ENCODE peak calls at places on chromosomes 5 and 9, in seven cellular contexts. One of them, this sample, is unnamed.

GRCh38 chr9:126461608-126462007 is 135.0 kb downstream of the MVB12B start:
- DNase-seq in sciatic nerve: no peak
- DNase-seq in NAMALWA: no peak
- DNase-seq in stimulated activated CD4-positive, alpha-beta T cell treated with anti-CD3 and anti-CD28 coated beads, Interleukin-15, amount 100 ng/mL, for 24 hours: no peak
- DNase-seq in brain microvascular endothelial cell: no peak
- DNase-seq in hepatic stellate cell: no peak
- DNase-seq in T follicular helper cell: no peak
- DNase-seq in this sample: no peak

GRCh38 chr9:33906769-33907168 is 89.8 kb downstream of the UBE2R2 start:
- DNase-seq in brain microvascular endothelial cell: no peak
- DNase-seq in hepatic stellate cell: no peak
- DNase-seq in stimulated activated CD4-positive, alpha-beta T cell treated with anti-CD3 and anti-CD28 coated beads, Interleukin-15, amount 100 ng/mL, for 24 hours: no peak
- DNase-seq in T follicular helper cell: no peak
- DNase-seq in NAMALWA: no peak
- DNase-seq in sciatic nerve: no peak
- DNase-seq in this sample: no peak

GRCh38 chr5:36158144-36158543 is 6.2 kb downstream of the SKP2 start:
- DNase-seq in T follicular helper cell: no peak
- DNase-seq in sciatic nerve: no peak
- DNase-seq in stimulated activated CD4-positive, alpha-beta T cell treated with anti-CD3 and anti-CD28 coated beads, Interleukin-15, amount 100 ng/mL, for 24 hours: no peak
- DNase-seq in NAMALWA: no peak
- DNase-seq in hepatic stellate cell: no peak
- DNase-seq in brain microvascular endothelial cell: no peak
- DNase-seq in this sample: no peak

GRCh38 chr9:89375181-89375760 is 57.0 kb downstream of the SECISBP2 start:
- DNase-seq in stimulated activated CD4-positive, alpha-beta T cell treated with anti-CD3 and anti-CD28 coated beads, Interleukin-15, amount 100 ng/mL, for 24 hours: no peak
- DNase-seq in sciatic nerve: no peak
- DNase-seq in T follicular helper cell: no peak
- DNase-seq in NAMALWA: peak; percentile 45
- DNase-seq in brain microvascular endothelial cell: peak; percentile 2
- DNase-seq in hepatic stellate cell: no peak
- DNase-seq in this sample: peak; percentile 78

GRCh38 chr5:78908173-78908901 is 76.8 kb downstream of the ARSB start:
- DNase-seq in brain microvascular endothelial cell: peak; percentile 55
- DNase-seq in sciatic nerve: peak; percentile 63
- DNase-seq in hepatic stellate cell: peak; percentile 42
- DNase-seq in T follicular helper cell: no peak
- DNase-seq in stimulated activated CD4-positive, alpha-beta T cell treated with anti-CD3 and anti-CD28 coated beads, Interleukin-15, amount 100 ng/mL, for 24 hours: no peak
- DNase-seq in NAMALWA: no peak
- DNase-seq in this sample: peak; percentile 88

GRCh38 chr9:20786807-20787206 is 102.7 kb downstream of the FOCAD start:
- DNase-seq in NAMALWA: no peak
- DNase-seq in T follicular helper cell: no peak
- DNase-seq in brain microvascular endothelial cell: no peak
- DNase-seq in stimulated activated CD4-positive, alpha-beta T cell treated with anti-CD3 and anti-CD28 coated beads, Interleukin-15, amount 100 ng/mL, for 24 hours: no peak
- DNase-seq in sciatic nerve: no peak
- DNase-seq in hepatic stellate cell: no peak
- DNase-seq in this sample: no peak

GRCh38 chr5:150186796-150187356 is 3.0 kb upstream of the SLC6A7 start:
- DNase-seq in NAMALWA: no peak
- DNase-seq in sciatic nerve: no peak
- DNase-seq in brain microvascular endothelial cell: no peak
- DNase-seq in hepatic stellate cell: no peak
- DNase-seq in T follicular helper cell: no peak
- DNase-seq in stimulated activated CD4-positive, alpha-beta T cell treated with anti-CD3 and anti-CD28 coated beads, Interleukin-15, amount 100 ng/mL, for 24 hours: no peak
- DNase-seq in this sample: no peak

GRCh38 chr5:41638685-41639084 is 128.3 kb upstream of the PLCXD3 start:
- DNase-seq in sciatic nerve: no peak
- DNase-seq in T follicular helper cell: no peak
- DNase-seq in brain microvascular endothelial cell: no peak
- DNase-seq in NAMALWA: no peak
- DNase-seq in hepatic stellate cell: no peak
- DNase-seq in stimulated activated CD4-positive, alpha-beta T cell treated with anti-CD3 and anti-CD28 coated beads, Interleukin-15, amount 100 ng/mL, for 24 hours: no peak
- DNase-seq in this sample: no peak

GRCh38 chr5:93785475-93785874 is 44.1 kb upstream of the POU5F2 start:
- DNase-seq in sciatic nerve: no peak
- DNase-seq in hepatic stellate cell: no peak
- DNase-seq in T follicular helper cell: no peak
- DNase-seq in NAMALWA: no peak
- DNase-seq in stimulated activated CD4-positive, alpha-beta T cell treated with anti-CD3 and anti-CD28 coated beads, Interleukin-15, amount 100 ng/mL, for 24 hours: no peak
- DNase-seq in brain microvascular endothelial cell: no peak
- DNase-seq in this sample: no peak

GRCh38 chr5:93602261-93603149 is 19.5 kb downstream of the NR2F1 start:
- DNase-seq in NAMALWA: no peak
- DNase-seq in T follicular helper cell: no peak
- DNase-seq in hepatic stellate cell: no peak
- DNase-seq in sciatic nerve: no peak
- DNase-seq in brain microvascular endothelial cell: no peak
- DNase-seq in stimulated activated CD4-positive, alpha-beta T cell treated with anti-CD3 and anti-CD28 coated beads, Interleukin-15, amount 100 ng/mL, for 24 hours: no peak
- DNase-seq in this sample: no peak

GRCh38 chr5:58582004-58582403 is 871 bp upstream of the RAB3C start:
- DNase-seq in stimulated activated CD4-positive, alpha-beta T cell treated with anti-CD3 and anti-CD28 coated beads, Interleukin-15, amount 100 ng/mL, for 24 hours: no peak
- DNase-seq in sciatic nerve: no peak
- DNase-seq in brain microvascular endothelial cell: no peak
- DNase-seq in T follicular helper cell: no peak
- DNase-seq in hepatic stellate cell: no peak
- DNase-seq in NAMALWA: no peak
- DNase-seq in this sample: peak; percentile 79

GRCh38 chr5:125412051-125412560 is 665.7 kb upstream of the ZNF608 start:
- DNase-seq in stimulated activated CD4-positive, alpha-beta T cell treated with anti-CD3 and anti-CD28 coated beads, Interleukin-15, amount 100 ng/mL, for 24 hours: no peak
- DNase-seq in T follicular helper cell: no peak
- DNase-seq in brain microvascular endothelial cell: peak; percentile 34
- DNase-seq in sciatic nerve: no peak
- DNase-seq in hepatic stellate cell: no peak
- DNase-seq in NAMALWA: peak; percentile 41
- DNase-seq in this sample: no peak

GRCh38 chr5:130227699-130228098 is 323.4 kb downstream of the CHSY3 start:
- DNase-seq in hepatic stellate cell: no peak
- DNase-seq in stimulated activated CD4-positive, alpha-beta T cell treated with anti-CD3 and anti-CD28 coated beads, Interleukin-15, amount 100 ng/mL, for 24 hours: no peak
- DNase-seq in T follicular helper cell: no peak
- DNase-seq in sciatic nerve: no peak
- DNase-seq in brain microvascular endothelial cell: no peak
- DNase-seq in NAMALWA: no peak
- DNase-seq in this sample: peak; percentile 6

GRCh38 chr5:79448336-79448735 is 65.6 kb downstream of the HOMER1 start:
- DNase-seq in hepatic stellate cell: peak; percentile 16
- DNase-seq in NAMALWA: no peak
- DNase-seq in sciatic nerve: no peak
- DNase-seq in stimulated activated CD4-positive, alpha-beta T cell treated with anti-CD3 and anti-CD28 coated beads, Interleukin-15, amount 100 ng/mL, for 24 hours: no peak
- DNase-seq in T follicular helper cell: no peak
- DNase-seq in brain microvascular endothelial cell: no peak
- DNase-seq in this sample: no peak

GRCh38 chr9:121942866-121943265 is 150.2 kb downstream of the TTLL11 start:
- DNase-seq in NAMALWA: peak; percentile 80
- DNase-seq in stimulated activated CD4-positive, alpha-beta T cell treated with anti-CD3 and anti-CD28 coated beads, Interleukin-15, amount 100 ng/mL, for 24 hours: no peak
- DNase-seq in hepatic stellate cell: no peak
- DNase-seq in sciatic nerve: no peak
- DNase-seq in brain microvascular endothelial cell: no peak
- DNase-seq in T follicular helper cell: no peak
- DNase-seq in this sample: no peak

GRCh38 chr9:97819735-97820134 is 33.3 kb upstream of the FOXE1 start:
- DNase-seq in T follicular helper cell: no peak
- DNase-seq in brain microvascular endothelial cell: no peak
- DNase-seq in hepatic stellate cell: no peak
- DNase-seq in stimulated activated CD4-positive, alpha-beta T cell treated with anti-CD3 and anti-CD28 coated beads, Interleukin-15, amount 100 ng/mL, for 24 hours: no peak
- DNase-seq in sciatic nerve: no peak
- DNase-seq in NAMALWA: no peak
- DNase-seq in this sample: no peak

GRCh38 chr9:135926402-135927194 is 19.3 kb upstream of the CAMSAP1 start:
- DNase-seq in stimulated activated CD4-positive, alpha-beta T cell treated with anti-CD3 and anti-CD28 coated beads, Interleukin-15, amount 100 ng/mL, for 24 hours: peak; percentile 91
- DNase-seq in T follicular helper cell: no peak
- DNase-seq in NAMALWA: no peak
- DNase-seq in brain microvascular endothelial cell: peak; percentile 78
- DNase-seq in sciatic nerve: no peak
- DNase-seq in hepatic stellate cell: peak; percentile 48
- DNase-seq in this sample: peak; percentile 78

GRCh38 chr5:59130441-59130840 is 547.6 kb downstream of the RAB3C start:
- DNase-seq in stimulated activated CD4-positive, alpha-beta T cell treated with anti-CD3 and anti-CD28 coated beads, Interleukin-15, amount 100 ng/mL, for 24 hours: no peak
- DNase-seq in sciatic nerve: no peak
- DNase-seq in hepatic stellate cell: no peak
- DNase-seq in T follicular helper cell: no peak
- DNase-seq in NAMALWA: no peak
- DNase-seq in brain microvascular endothelial cell: no peak
- DNase-seq in this sample: peak; percentile 19

GRCh38 chr9:90053027-90053426 is 448.2 kb downstream of the GADD45G start:
- DNase-seq in brain microvascular endothelial cell: no peak
- DNase-seq in NAMALWA: peak; percentile 47
- DNase-seq in stimulated activated CD4-positive, alpha-beta T cell treated with anti-CD3 and anti-CD28 coated beads, Interleukin-15, amount 100 ng/mL, for 24 hours: peak; percentile 53
- DNase-seq in T follicular helper cell: no peak
- DNase-seq in sciatic nerve: no peak
- DNase-seq in hepatic stellate cell: no peak
- DNase-seq in this sample: peak; percentile 30

This sample was measured in NB4.